ENCODE peak calls at places on chromosome 2, in five cellular contexts. Z, F, Q, D and I are unnamed samples.

GRCh38 chr2:41847744-41848441 is 199.9 kb upstream of the PKDCC start:
- DNase-seq in Z (peak), F (peak), Q (peak), D (no peak), I (no peak)

GRCh38 chr2:72755647-72756423 is 70.0 kb downstream of the EXOC6B start:
- DNase-seq in Z (peak), F (peak), Q (no peak), D (no peak), I (no peak)

GRCh38 chr2:197073701-197074433 is 147.4 kb upstream of the PGAP1 start:
- DNase-seq in Z (no peak), F (peak), Q (peak), D (no peak), I (peak)

GRCh38 chr2:66497706-66498596 is 63.0 kb downstream of the MEIS1 start:
- DNase-seq in Z (no peak), F (no peak), Q (no peak), D (no peak), I (no peak)

GRCh38 chr2:121771976-121772742 is 16.7 kb downstream of the TSN start:
- DNase-seq in Z (no peak), F (peak), Q (no peak), D (peak), I (no peak)

GRCh38 chr2:101850450-101850849 is 141.3 kb upstream of the IL1R2 start:
- DNase-seq in Z (no peak), F (no peak), Q (no peak), D (no peak), I (no peak)

GRCh38 chr2:161992526-161992925 is 81.5 kb downstream of the DPP4 start:
- DNase-seq in Z (no peak), F (no peak), Q (no peak), D (peak), I (no peak)

GRCh38 chr2:18178736-18179349 is 300.4 kb downstream of the KCNS3 start:
- DNase-seq in Z (no peak), F (peak), Q (peak), D (peak), I (no peak)

GRCh38 chr2:234536218-234536989 is 39.5 kb upstream of the ARL4C start:
- DNase-seq in Z (no peak), F (no peak), Q (no peak), D (no peak), I (no peak)

GRCh38 chr2:166661824-166662223 is 167.8 kb upstream of the SCN7A start:
- DNase-seq in Z (no peak), F (no peak), Q (no peak), D (no peak), I (no peak)

GRCh38 chr2:180006781-180007579 is at the start of gene CWC22:
- DNase-seq in Z (peak), F (peak), Q (peak), D (peak), I (peak)

GRCh38 chr2:126901459-126901858 is 2.8 kb downstream of the TEX51 start:
- DNase-seq in Z (peak), F (no peak), Q (no peak), D (no peak), I (no peak)

GRCh38 chr2:8645176-8645831 is 36.6 kb upstream of the ID2 start:
- DNase-seq in Z (no peak), F (no peak), Q (no peak), D (no peak), I (no peak)

GRCh38 chr2:62437785-62438184 is 68.2 kb downstream of the TMEM17 start:
- DNase-seq in Z (no peak), F (no peak), Q (no peak), D (no peak), I (no peak)

GRCh38 chr2:118672055-118672454 is 175.4 kb downstream of the EN1 start:
- DNase-seq in Z (no peak), F (no peak), Q (no peak), D (no peak), I (no peak)

GRCh38 chr2:41962912-41963652 is 84.7 kb upstream of the PKDCC start:
- DNase-seq in Z (no peak), F (no peak), Q (no peak), D (no peak), I (no peak)

GRCh38 chr2:82992948-82993347 is 1466.1 kb downstream of the SUCLG1 start:
- DNase-seq in Z (no peak), F (no peak), Q (no peak), D (no peak), I (no peak)

GRCh38 chr2:164976301-164976700 is 21.0 kb upstream of the SLC38A11 start:
- DNase-seq in Z (no peak), F (no peak), Q (no peak), D (no peak), I (no peak)

GRCh38 chr2:165067958-165068612 is 112.8 kb upstream of the SLC38A11 start:
- DNase-seq in Z (no peak), F (peak), Q (peak), D (peak), I (peak)

GRCh38 chr2:221095381-221095780 is 476.7 kb downstream of the EPHA4 start:
- DNase-seq in Z (no peak), F (no peak), Q (no peak), D (no peak), I (no peak)

GRCh38 chr2:175726213-175726612 is 275.9 kb downstream of the LNPK start:
- DNase-seq in Z (no peak), F (peak), Q (no peak), D (peak), I (no peak)

GRCh38 chr2:186068154-186068826 is 329.7 kb downstream of the FSIP2 start:
- DNase-seq in Z (no peak), F (peak), Q (no peak), D (no peak), I (no peak)